ENCODE peak calls at places on chromosomes 12 and 14, in seven cellular contexts. F is IMR-90, A is hepatocyte, N is adipocyte, O is body of pancreas, I is cardiac muscle cell, B is adrenal gland. R is an unnamed sample.

GRCh38 chr12:27777141-27777540 is 2.9 kb upstream of the KLHL42 start:
- DNase-seq in F (no peak), A (no peak), N (no peak), O (no peak), I (no peak), B (no peak), R (no peak)

GRCh38 chr12:87365423-87365822 is 663.8 kb downstream of the C12orf50 start:
- DNase-seq in F (no peak), A (no peak), N (no peak), O (no peak), I (no peak), B (no peak), R (no peak)

GRCh38 chr12:115060477-115061168 is 376.6 kb upstream of the TBX3 start:
- DNase-seq in F (no peak), A (peak; percentile 13), N (no peak), O (no peak), I (no peak), B (no peak), R (no peak)

GRCh38 chr14:34328178-34328577 is 133.9 kb downstream of the SPTSSA start:
- DNase-seq in F (peak; percentile 7), A (no peak), N (no peak), O (peak; percentile 28), I (peak; percentile 14), B (no peak), R (no peak)

GRCh38 chr14:64464695-64465094 is 604 bp upstream of the AKAP5 start:
- DNase-seq in F (no peak), A (no peak), N (no peak), O (no peak), I (no peak), B (no peak), R (no peak)

GRCh38 chr14:23638414-23639047 is 2.4 kb downstream of the DHRS2 start:
- DNase-seq in F (no peak), A (no peak), N (no peak), O (peak; percentile 22), I (no peak), B (no peak), R (no peak)

GRCh38 chr14:55427439-55427838 is 13.0 kb downstream of the TBPL2 start:
- DNase-seq in F (no peak), A (peak; percentile 39), N (no peak), O (no peak), I (no peak), B (no peak), R (no peak)

GRCh38 chr14:55921516-55921915 is 196.7 kb upstream of the PELI2 start:
- DNase-seq in F (no peak), A (no peak), N (no peak), O (no peak), I (no peak), B (no peak), R (no peak)

GRCh38 chr14:70658899-70659298 is 17.2 kb downstream of the TTC9 start:
- DNase-seq in F (no peak), A (no peak), N (no peak), O (no peak), I (no peak), B (no peak), R (no peak)

GRCh38 chr14:88790501-88791251 is 2.1 kb downstream of the EML5 start:
- DNase-seq in F (no peak), A (no peak), N (no peak), O (no peak), I (no peak), B (no peak), R (no peak)

GRCh38 chr14:103101257-103101963 is 6.9 kb downstream of the EXOC3L4 start:
- DNase-seq in F (no peak), A (no peak), N (no peak), O (no peak), I (no peak), B (no peak), R (no peak)
- H3K4me1 ChIP-seq in F (peaks cover 3% of the 10 kb centered on the region), A (peaks cover 38% of the 10 kb centered on the region), N (peaks cover 4% of the 10 kb centered on the region), O (peaks cover 37% of the 10 kb centered on the region), I (peaks cover 18% of the 10 kb centered on the region), B (peaks cover 16% of the 10 kb centered on the region), R (peaks cover 6% of the 10 kb centered on the region)

GRCh38 chr14:105151838-105152793 is 16.5 kb downstream of the JAG2 start:
- DNase-seq in F (no peak), A (no peak), N (no peak), O (no peak), I (no peak), B (no peak), R (no peak)
- H3K4me3 ChIP-seq in F (no peak overlapping the region), A (no peak overlapping the region), N (no peak overlapping the region), O (no peak overlapping the region), I (no peak overlapping the region), B (no peak overlapping the region), R (no peak overlapping the region)

GRCh38 chr14:51260225-51260624 is 20.2 kb downstream of the TMX1 start:
- DNase-seq in F (no peak), A (no peak), N (no peak), O (no peak), I (no peak), B (no peak), R (no peak)

GRCh38 chr14:51258280-51258679 is 18.2 kb downstream of the TMX1 start:
- DNase-seq in F (no peak), A (no peak), N (no peak), O (no peak), I (no peak), B (no peak), R (no peak)

GRCh38 chr14:51262868-51263267 is 22.8 kb downstream of the TMX1 start:
- DNase-seq in F (no peak), A (no peak), N (no peak), O (no peak), I (no peak), B (no peak), R (no peak)

GRCh38 chr14:51261151-51261550 is 21.1 kb downstream of the TMX1 start:
- DNase-seq in F (peak; percentile 38), A (no peak), N (no peak), O (no peak), I (no peak), B (no peak), R (no peak)

DNA sequence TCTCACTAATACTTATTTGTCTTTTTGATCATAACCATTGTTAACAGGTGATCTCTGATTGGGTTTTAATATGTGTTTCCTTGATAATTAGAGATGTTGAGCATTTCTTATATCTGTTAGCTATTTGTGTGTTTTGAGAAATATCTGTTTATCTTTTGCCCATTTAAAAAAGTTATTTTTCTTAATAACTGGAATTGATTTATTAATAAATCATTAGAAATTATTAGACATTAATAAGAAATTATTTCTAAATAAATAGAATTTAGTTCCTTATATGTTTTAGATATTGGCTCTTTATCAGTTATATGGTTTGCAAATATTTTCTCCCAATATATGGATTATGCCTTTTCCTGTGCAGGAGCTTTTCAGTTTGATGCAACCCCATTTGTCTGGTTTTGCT is 18.7 kb downstream of the TMX1 start:
- DNase-seq in F (no peak), A (no peak), N (no peak), O (no peak), I (no peak), B (no peak), R (no peak)
- H3K4me1 ChIP-seq in F (no peaks in the 10 kb centered on the region), A (no peaks in the 10 kb centered on the region), N (no peaks in the 10 kb centered on the region), O (no peaks in the 10 kb centered on the region), I (no peaks in the 10 kb centered on the region), B (no peaks in the 10 kb centered on the region), R (no peaks in the 10 kb centered on the region)

GRCh38 chr12:76010732-76011458 is 20.7 kb downstream of the PHLDA1 start:
- DNase-seq in F (peak; percentile 35), A (peak; percentile 38), N (peak; percentile 35), O (no peak), I (no peak), B (no peak), R (no peak)

GRCh38 chr12:76006028-76006916 is 25.3 kb downstream of the PHLDA1 start:
- DNase-seq in F (no peak), A (no peak), N (no peak), O (no peak), I (no peak), B (no peak), R (no peak)

GRCh38 chr12:76008438-76008837 is 23.1 kb downstream of the PHLDA1 start:
- DNase-seq in F (no peak), A (no peak), N (no peak), O (no peak), I (no peak), B (no peak), R (no peak)

GRCh38 chr12:76003263-76003640 is 28.3 kb downstream of the PHLDA1 start:
- DNase-seq in F (no peak), A (no peak), N (no peak), O (no peak), I (no peak), B (no peak), R (no peak)

DNA sequence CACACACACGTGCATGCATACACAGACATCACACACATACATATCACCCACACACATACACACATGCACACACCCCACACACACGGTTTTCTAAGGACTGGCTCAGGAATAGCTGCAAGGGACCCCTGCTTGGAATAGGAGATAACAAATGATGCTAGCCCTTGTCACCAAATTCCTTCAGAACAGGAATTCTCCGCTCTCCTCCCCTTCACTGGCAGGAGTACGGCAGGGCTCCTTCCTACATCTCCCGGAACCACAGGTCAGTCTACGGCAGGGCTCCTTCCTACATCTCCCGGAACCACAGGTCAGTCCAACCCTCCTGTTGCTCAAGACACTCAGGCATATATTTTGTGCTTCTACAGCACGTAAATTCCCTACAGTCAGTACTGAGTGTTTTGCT is 23.9 kb downstream of the PHLDA1 start:
- DNase-seq in F (no peak), A (no peak), N (no peak), O (no peak), I (no peak), B (no peak), R (no peak)
- H3K4me3 ChIP-seq in F (no peak overlapping the region), A (no peak overlapping the region), N (no peak overlapping the region), O (no peak overlapping the region), I (no peak overlapping the region), B (no peak overlapping the region), R (no peak overlapping the region)

GRCh38 chr12:40154381-40154780 is 48.5 kb upstream of the SLC2A13 start:
- DNase-seq in F (no peak), A (no peak), N (no peak), O (no peak), I (no peak), B (no peak), R (no peak)
- H3K4me1 ChIP-seq in F (no peaks in the 10 kb centered on the region), A (peaks cover 6% of the 10 kb centered on the region), N (peaks cover 30% of the 10 kb centered on the region), O (no peaks in the 10 kb centered on the region), I (no peaks in the 10 kb centered on the region), B (peaks cover 3% of the 10 kb centered on the region), R (no peaks in the 10 kb centered on the region)

GRCh38 chr12:75889214-75889613 is 142.4 kb downstream of the PHLDA1 start:
- DNase-seq in F (no peak), A (no peak), N (no peak), O (no peak), I (no peak), B (peak; percentile 13), R (peak; percentile 56)
- H3K4me3 ChIP-seq in F (no peak overlapping the region), A (no peak overlapping the region), N (no peak overlapping the region), O (no peak overlapping the region), I (no peak overlapping the region), B (no peak overlapping the region), R (no peak overlapping the region)

GRCh38 chr12:6936642-6937480 is 6.8 kb upstream of the RNU7-1 start:
- DNase-seq in F (no peak), A (no peak), N (no peak), O (no peak), I (no peak), B (peak; percentile 41), R (no peak)
- H3K4me1 ChIP-seq in F (peaks cover 9% of the 10 kb centered on the region), A (peaks cover 28% of the 10 kb centered on the region), N (peaks cover 55% of the 10 kb centered on the region), O (peaks cover 32% of the 10 kb centered on the region), I (peaks cover 8% of the 10 kb centered on the region), B (peaks cover 60% of the 10 kb centered on the region), R (peaks cover 42% of the 10 kb centered on the region)

R was measured in breast epithelium.